ENCODE peak calls at places on chromosomes 11 and 22, in five cellular contexts. One of them, this sample, is unnamed.

GRCh38 chr22:28917747-28918543 is 34.6 kb downstream of the ZNRF3 start:
- DNase-seq in breast epithelium: no peak
- DNase-seq in astrocyte of the spinal cord: peak; percentile 81
- DNase-seq in IMR-90: peak; percentile 31
- DNase-seq in PC-9: no peak
- DNase-seq in this sample: no peak

GRCh38 chr22:21651521-21652009 is 9.5 kb downstream of the SDF2L1 start:
- DNase-seq in PC-9: no peak
- DNase-seq in breast epithelium: no peak
- DNase-seq in astrocyte of the spinal cord: no peak
- DNase-seq in IMR-90: no peak
- DNase-seq in this sample: no peak

GRCh38 chr11:48138222-48138621 is 78.4 kb upstream of the OR4B1 start:
- DNase-seq in breast epithelium: no peak
- DNase-seq in astrocyte of the spinal cord: no peak
- DNase-seq in PC-9: no peak
- DNase-seq in IMR-90: no peak
- DNase-seq in this sample: no peak

GRCh38 chr11:94649254-94649653 is 82.1 kb downstream of the PIWIL4 start:
- DNase-seq in PC-9: no peak
- DNase-seq in IMR-90: no peak
- DNase-seq in astrocyte of the spinal cord: no peak
- DNase-seq in breast epithelium: no peak
- DNase-seq in this sample: no peak

GRCh38 chr11:86559311-86559945 is 113.0 kb downstream of the ME3 start:
- DNase-seq in astrocyte of the spinal cord: peak; percentile 84
- DNase-seq in breast epithelium: peak; percentile 40
- DNase-seq in IMR-90: peak; percentile 78
- DNase-seq in PC-9: no peak
- DNase-seq in this sample: no peak

GRCh38 chr22:48651036-48651890 is 1176.4 kb downstream of the BRD1 start:
- DNase-seq in astrocyte of the spinal cord: no peak
- DNase-seq in IMR-90: no peak
- DNase-seq in PC-9: no peak
- DNase-seq in breast epithelium: no peak
- DNase-seq in this sample: no peak

GRCh38 chr22:47092896-47093311 is 330.5 kb downstream of the TBC1D22A start:
- DNase-seq in IMR-90: peak; percentile 67
- DNase-seq in PC-9: no peak
- DNase-seq in astrocyte of the spinal cord: peak; percentile 63
- DNase-seq in breast epithelium: no peak
- DNase-seq in this sample: no peak

GRCh38 chr22:47301820-47302475 is 539.5 kb downstream of the TBC1D22A start:
- DNase-seq in astrocyte of the spinal cord: no peak
- DNase-seq in breast epithelium: no peak
- DNase-seq in PC-9: no peak
- DNase-seq in IMR-90: no peak
- DNase-seq in this sample: no peak

GRCh38 chr11:1768141-1768469 is 4.4 kb upstream of the CTSD start:
- DNase-seq in PC-9: no peak
- DNase-seq in IMR-90: no peak
- DNase-seq in breast epithelium: no peak
- DNase-seq in astrocyte of the spinal cord: no peak
- DNase-seq in this sample: no peak

GRCh38 chr22:39098026-39098425 is 982 bp downstream of the APOBEC3H start:
- DNase-seq in breast epithelium: no peak
- DNase-seq in PC-9: peak; percentile 55
- DNase-seq in astrocyte of the spinal cord: no peak
- DNase-seq in IMR-90: no peak
- DNase-seq in this sample: no peak

DNA sequence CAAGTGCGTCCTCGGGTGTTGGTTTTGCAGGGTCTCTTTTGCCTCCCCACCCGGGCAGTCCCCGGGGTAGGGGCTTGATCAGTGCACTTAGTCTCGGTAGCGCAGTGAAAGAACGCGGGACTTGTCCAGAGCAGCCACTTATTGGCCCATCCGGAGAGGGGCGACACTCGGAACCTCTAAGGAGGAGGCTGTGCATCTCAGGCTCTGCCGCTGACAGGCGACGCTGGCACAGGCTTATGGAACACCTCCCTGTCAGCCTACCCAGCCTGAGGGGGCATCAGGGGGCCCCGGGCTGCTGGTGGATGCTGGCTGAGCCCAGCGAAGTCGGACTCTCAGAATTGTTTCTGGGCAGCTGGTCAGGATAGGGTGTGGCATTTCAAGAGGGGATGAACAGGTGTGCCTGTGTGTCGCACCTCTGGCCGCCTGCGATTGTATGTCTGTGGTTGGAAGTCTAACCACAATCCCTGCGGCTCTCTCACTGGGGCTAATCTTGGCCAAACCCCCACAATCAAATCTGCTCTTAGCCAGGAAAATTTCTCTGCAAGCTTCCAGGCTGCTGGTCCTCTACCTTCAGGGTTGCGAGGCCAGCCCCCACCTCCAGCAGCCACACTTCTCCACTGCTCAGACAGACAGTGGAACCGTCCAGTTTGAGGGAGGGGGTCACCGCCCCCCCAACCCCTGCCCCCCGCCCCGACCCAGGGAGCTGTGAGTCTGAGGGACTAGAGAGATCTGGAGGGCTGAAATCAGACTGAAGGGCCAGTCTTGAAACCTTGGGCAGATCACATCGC is 814 bp downstream of the ATG16L2 start:
- DNase-seq in PC-9: peak; percentile 73
- DNase-seq in IMR-90: peak; percentile 54
- DNase-seq in astrocyte of the spinal cord: peak; percentile 68
- DNase-seq in breast epithelium: no peak
- DNase-seq in this sample: peak; percentile 59
- TF ChIP-seq CTCF in PC-9: no peak
- TF ChIP-seq CTCF in IMR-90: peak; percentile 7
- TF ChIP-seq CTCF in astrocyte of the spinal cord: peak; percentile 7
- TF ChIP-seq CTCF in breast epithelium: no peak
- TF ChIP-seq CTCF in this sample: no peak

GRCh38 chr11:55726715-55727324 is 46.4 kb upstream of the OR5D13 start:
- DNase-seq in astrocyte of the spinal cord: no peak
- DNase-seq in PC-9: peak; percentile 5
- DNase-seq in IMR-90: no peak
- DNase-seq in breast epithelium: no peak
- DNase-seq in this sample: no peak
- TF ChIP-seq CTCF in astrocyte of the spinal cord: no peak
- TF ChIP-seq CTCF in PC-9: peak; percentile 67
- TF ChIP-seq CTCF in IMR-90: no peak
- TF ChIP-seq CTCF in breast epithelium: no peak
- TF ChIP-seq CTCF in this sample: no peak

DNA sequence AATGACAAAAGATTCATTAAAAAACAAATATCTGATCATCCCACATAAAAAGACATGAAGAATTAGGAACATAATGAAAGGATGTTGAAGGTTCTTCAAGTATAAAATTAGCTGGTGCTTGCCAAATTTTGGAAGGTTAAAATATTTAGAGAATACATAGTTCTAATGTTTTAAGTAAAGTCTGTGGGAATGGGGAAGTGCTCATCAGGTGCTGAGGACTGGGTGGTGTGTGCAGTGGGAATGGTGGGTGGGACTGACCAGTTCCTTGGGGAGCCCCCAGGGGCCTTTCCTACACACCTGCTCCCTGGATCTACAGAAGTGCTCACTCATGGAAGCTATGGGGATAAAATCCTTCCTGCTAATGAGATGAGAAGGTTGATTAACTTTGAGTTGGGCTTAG is 11.8 kb downstream of the LDLRAD3 start:
- DNase-seq in PC-9: no peak
- DNase-seq in breast epithelium: no peak
- DNase-seq in astrocyte of the spinal cord: no peak
- DNase-seq in IMR-90: no peak
- DNase-seq in this sample: no peak
- TF ChIP-seq CTCF in PC-9: no peak
- TF ChIP-seq CTCF in breast epithelium: no peak
- TF ChIP-seq CTCF in astrocyte of the spinal cord: no peak
- TF ChIP-seq CTCF in IMR-90: no peak
- TF ChIP-seq CTCF in this sample: no peak

DNA sequence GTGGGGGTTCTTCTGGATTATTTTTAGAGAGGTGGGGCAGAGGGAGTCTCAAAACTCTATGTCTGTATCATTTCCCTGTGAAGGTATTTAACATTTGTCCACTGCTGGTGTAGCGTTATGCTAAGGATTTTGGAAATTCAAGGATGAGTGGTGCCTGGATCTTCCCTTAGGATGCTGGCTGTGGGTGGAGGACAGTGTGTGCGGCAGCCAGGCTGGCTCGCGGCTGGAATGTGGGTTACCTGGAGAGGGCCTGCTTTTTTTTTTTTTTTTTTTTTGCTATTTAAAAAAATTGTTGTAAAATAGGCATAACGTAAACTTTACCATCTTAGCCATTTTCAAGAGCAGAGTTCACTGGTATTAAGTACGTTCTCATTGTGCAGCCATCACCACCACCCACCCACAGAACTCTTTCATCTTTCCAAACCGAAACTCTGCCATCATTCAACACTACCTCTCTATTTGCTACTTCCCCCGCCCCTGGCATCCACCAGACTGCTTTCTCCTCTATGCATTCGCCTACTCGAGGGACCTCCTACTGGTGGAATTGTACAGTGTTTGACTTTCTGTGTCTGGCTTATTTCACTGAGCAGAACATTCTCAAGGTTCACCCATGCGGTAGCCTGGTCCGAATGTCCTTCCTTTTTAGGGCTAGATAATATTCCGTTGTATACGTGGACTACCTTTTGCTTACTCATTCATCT is 67.1 kb downstream of the PARVB start:
- DNase-seq in PC-9: no peak
- DNase-seq in IMR-90: no peak
- DNase-seq in astrocyte of the spinal cord: peak; percentile 10
- DNase-seq in breast epithelium: no peak
- DNase-seq in this sample: peak; percentile 11
- TF ChIP-seq CTCF in PC-9: peak; percentile 51
- TF ChIP-seq CTCF in IMR-90: peak; percentile 26
- TF ChIP-seq CTCF in astrocyte of the spinal cord: peak; percentile 29
- TF ChIP-seq CTCF in breast epithelium: no peak
- TF ChIP-seq CTCF in this sample: peak; percentile 29

GRCh38 chr11:12824281-12825041 is 150.2 kb downstream of the TEAD1 start:
- DNase-seq in IMR-90: no peak
- DNase-seq in astrocyte of the spinal cord: no peak
- DNase-seq in breast epithelium: no peak
- DNase-seq in PC-9: no peak
- DNase-seq in this sample: no peak
- TF ChIP-seq CTCF in IMR-90: no peak
- TF ChIP-seq CTCF in astrocyte of the spinal cord: no peak
- TF ChIP-seq CTCF in breast epithelium: no peak
- TF ChIP-seq CTCF in PC-9: no peak
- TF ChIP-seq CTCF in this sample: no peak

DNA sequence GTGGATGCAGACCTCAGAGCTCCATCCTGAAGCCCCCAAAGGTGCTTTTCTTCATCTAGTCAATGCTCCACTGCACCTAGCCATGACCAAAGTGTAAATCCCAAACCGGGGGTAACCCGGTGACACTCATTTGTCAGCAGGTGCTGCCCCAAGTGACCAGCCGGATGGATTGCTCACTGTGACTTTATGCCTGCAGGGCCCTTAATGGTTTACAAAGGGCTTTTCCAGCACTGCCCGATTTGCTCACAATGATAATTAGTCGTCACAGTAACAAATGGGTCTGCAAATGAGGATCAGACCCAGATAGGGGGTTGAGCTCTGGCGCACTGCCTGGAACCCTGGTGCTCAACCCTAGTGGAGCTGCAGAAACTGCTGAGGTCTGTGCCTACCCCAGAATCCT is 45.7 kb upstream of the CD5 start:
- DNase-seq in PC-9: no peak
- DNase-seq in IMR-90: no peak
- DNase-seq in breast epithelium: no peak
- DNase-seq in astrocyte of the spinal cord: no peak
- DNase-seq in this sample: no peak
- TF ChIP-seq CTCF in PC-9: no peak
- TF ChIP-seq CTCF in IMR-90: no peak
- TF ChIP-seq CTCF in breast epithelium: no peak
- TF ChIP-seq CTCF in astrocyte of the spinal cord: no peak
- TF ChIP-seq CTCF in this sample: no peak

GRCh38 chr11:20387262-20388095 is at the start of gene PRMT3:
- DNase-seq in PC-9: peak; percentile 96
- DNase-seq in IMR-90: peak; percentile 94
- DNase-seq in breast epithelium: peak; percentile 88
- DNase-seq in astrocyte of the spinal cord: peak; percentile 96
- DNase-seq in this sample: peak; percentile 98
- TF ChIP-seq CTCF in PC-9: peak; percentile 96
- TF ChIP-seq CTCF in IMR-90: no peak
- TF ChIP-seq CTCF in breast epithelium: peak; percentile 92
- TF ChIP-seq CTCF in astrocyte of the spinal cord: no peak
- TF ChIP-seq CTCF in this sample: peak; percentile 97

DNA sequence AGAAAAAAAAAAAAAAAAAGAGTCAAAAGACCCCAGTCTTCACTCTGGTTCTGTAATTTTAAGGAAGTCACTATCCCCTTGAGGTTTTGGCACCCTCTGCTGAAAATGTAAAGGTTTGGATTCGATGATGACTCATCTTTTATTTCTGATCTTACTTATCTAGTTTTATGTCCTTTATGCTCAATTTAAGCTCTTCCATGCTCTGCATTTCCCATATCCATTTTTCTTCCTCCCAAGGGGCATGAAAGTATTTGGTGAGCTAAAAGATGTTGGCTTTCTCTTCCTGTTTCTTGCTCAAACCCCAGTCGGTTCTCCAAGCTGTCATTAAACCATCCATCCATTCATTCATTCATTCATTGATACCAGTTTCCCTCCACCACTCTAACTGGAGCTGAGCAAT is 61.0 kb upstream of the CDON start:
- DNase-seq in breast epithelium: no peak
- DNase-seq in astrocyte of the spinal cord: no peak
- DNase-seq in PC-9: no peak
- DNase-seq in IMR-90: no peak
- DNase-seq in this sample: no peak
- TF ChIP-seq CTCF in breast epithelium: no peak
- TF ChIP-seq CTCF in astrocyte of the spinal cord: no peak
- TF ChIP-seq CTCF in PC-9: no peak
- TF ChIP-seq CTCF in IMR-90: no peak
- TF ChIP-seq CTCF in this sample: no peak